ENCODE peak calls at places on chromosome 13, in seven cellular contexts. C, B, T, Z, J, W and V are unnamed samples.

GRCh38 chr13:59681630-59682311 is 482.0 kb downstream of the DIAPH3 start:
- DNase-seq in Z (no peak), C (no peak), J (no peak), W (no peak), B (no peak), T (no peak), V (no peak)

GRCh38 chr13:107427531-107427930 is 787.8 kb downstream of the LIG4 start:
- DNase-seq in C (no peak), W (no peak), B (no peak), Z (no peak), T (no peak), J (no peak), V (no peak)

GRCh38 chr13:96958286-96958891 is 35.9 kb downstream of the OXGR1 start:
- DNase-seq in C (no peak), T (no peak), W (no peak), Z (no peak), J (no peak), B (peak), V (no peak)

GRCh38 chr13:41122838-41123237 is 9.8 kb downstream of the KBTBD6 start:
- DNase-seq in J (no peak), B (no peak), T (no peak), Z (no peak), C (no peak), W (no peak), V (no peak)

GRCh38 chr13:65855276-65855675 is 1374.9 kb downstream of the PCDH9 start:
- DNase-seq in W (no peak), C (no peak), Z (no peak), B (no peak), J (no peak), T (no peak), V (no peak)

GRCh38 chr13:97875218-97875617 is 78.3 kb upstream of the IPO5 start:
- DNase-seq in Z (no peak), T (no peak), W (no peak), B (no peak), J (no peak), C (no peak), V (no peak)

GRCh38 chr13:39531646-39532045 is 71.3 kb downstream of the LHFPL6 start:
- DNase-seq in W (no peak), C (no peak), J (no peak), B (no peak), Z (no peak), T (no peak), V (no peak)

GRCh38 chr13:39107484-39108040 is 69.3 kb downstream of the NHLRC3 start:
- DNase-seq in T (no peak), B (no peak), W (no peak), C (no peak), J (no peak), Z (no peak), V (no peak)

GRCh38 chr13:75687145-75687763 is 51.1 kb downstream of the LMO7 start:
- DNase-seq in J (no peak), C (no peak), Z (no peak), B (peak), W (no peak), T (no peak), V (no peak)

GRCh38 chr13:80214521-80214941 is 126.4 kb downstream of the SPRY2 start:
- DNase-seq in Z (no peak), T (no peak), B (no peak), J (no peak), C (no peak), W (no peak), V (no peak)

GRCh38 chr13:28526876-28527275 is 31.9 kb upstream of the FLT1 start:
- DNase-seq in T (no peak), Z (no peak), B (no peak), W (no peak), C (no peak), J (no peak), V (no peak)

GRCh38 chr13:47598340-47598911 is 402.6 kb downstream of the SUCLA2 start:
- DNase-seq in C (no peak), Z (no peak), T (no peak), B (no peak), W (no peak), J (no peak), V (no peak)

GRCh38 chr13:19927117-19927734 is 31.3 kb upstream of the ZMYM2 start:
- DNase-seq in B (no peak), W (peak), C (no peak), Z (no peak), T (no peak), J (no peak), V (no peak)

GRCh38 chr13:40186636-40187323 is 479.7 kb downstream of the FOXO1 start:
- DNase-seq in J (no peak), C (no peak), W (no peak), T (no peak), Z (no peak), B (no peak), V (no peak)

GRCh38 chr13:27170521-27171243 is 929 bp downstream of the USP12 start:
- DNase-seq in W (peak), C (no peak), B (peak), T (peak), Z (peak), J (peak), V (peak)

DNA sequence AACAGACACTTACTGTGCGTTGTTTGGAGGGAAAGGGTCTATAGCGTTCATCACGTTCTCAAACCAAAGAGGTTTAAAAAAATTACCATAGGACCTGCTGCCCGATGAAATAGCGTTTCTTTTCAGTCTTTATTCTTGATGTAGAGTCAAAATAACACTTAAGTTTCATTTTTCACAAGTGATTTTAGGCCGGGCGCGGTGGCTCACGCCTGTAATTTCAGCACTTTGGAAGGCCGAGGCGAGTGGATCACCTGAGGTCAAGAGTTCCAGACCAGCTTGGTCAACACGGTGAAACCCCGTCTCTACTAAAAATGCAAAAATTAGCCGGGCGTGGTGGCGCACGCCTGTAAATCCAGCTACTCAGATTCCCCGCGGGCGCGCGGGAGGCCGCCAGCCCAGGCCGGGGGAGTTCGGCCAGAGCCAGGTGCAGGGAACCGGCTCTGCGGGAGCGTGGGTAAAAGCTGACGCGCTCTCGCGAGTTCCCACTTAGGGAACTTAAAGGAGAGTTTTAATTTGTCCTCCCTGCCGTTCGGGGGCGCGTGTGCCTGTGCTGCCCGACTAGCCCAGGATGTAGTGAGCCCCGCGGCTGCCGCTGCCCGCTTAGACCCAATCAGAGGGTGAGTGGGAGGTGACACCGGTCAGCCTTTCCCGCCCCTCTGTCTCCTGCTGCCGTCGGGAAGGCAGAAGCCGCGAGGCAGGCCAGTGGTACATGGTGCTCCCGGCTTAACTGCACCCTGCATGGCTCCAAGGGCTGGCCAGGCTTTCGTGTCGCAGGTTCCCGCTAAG is 35.8 kb upstream of the NEK3 start:
- DNase-seq in Z (peak), B (no peak), C (peak), J (peak), W (no peak), T (peak), V (peak)
- TF ChIP-seq POLR2A in Z (no peak), B (no peak), C (no peak), J (no peak), W (no peak), T (no peak), V (no peak)

GRCh38 chr13:113489171-113489548 is 1.4 kb downstream of the DCUN1D2 start:
- DNase-seq in C (no peak), B (peak), Z (no peak), W (no peak), T (no peak), J (no peak), V (no peak)
- TF ChIP-seq CTCF in C (no peak), B (no peak), Z (no peak), W (no peak), T (no peak), J (no peak), V (no peak)

GRCh38 chr13:102394158-102395053 is 7.4 kb downstream of the FGF14 start:
- DNase-seq in C (peak), Z (peak), J (peak), B (peak), T (peak), W (peak), V (peak)

GRCh38 chr13:102392810-102393209 is 9.0 kb downstream of the FGF14 start:
- DNase-seq in J (no peak), T (no peak), Z (no peak), W (no peak), C (no peak), B (no peak), V (no peak)

GRCh38 chr13:102395939-102396338 is 5.9 kb downstream of the FGF14 start:
- DNase-seq in J (no peak), W (no peak), C (no peak), Z (no peak), T (no peak), B (no peak), V (no peak)

GRCh38 chr13:102399791-102400618 is 1.8 kb downstream of the FGF14 start:
- DNase-seq in W (peak), J (peak), B (no peak), Z (no peak), C (no peak), T (peak), V (no peak)

GRCh38 chr13:102395174-102395573 is 6.7 kb downstream of the FGF14 start:
- DNase-seq in Z (no peak), B (no peak), J (no peak), C (no peak), W (no peak), T (no peak), V (no peak)
- H3K4me3 ChIP-seq in Z (no peak), B (no peak), J (peak), C (peak), W (peak), T (peak), V (no peak)

DNA sequence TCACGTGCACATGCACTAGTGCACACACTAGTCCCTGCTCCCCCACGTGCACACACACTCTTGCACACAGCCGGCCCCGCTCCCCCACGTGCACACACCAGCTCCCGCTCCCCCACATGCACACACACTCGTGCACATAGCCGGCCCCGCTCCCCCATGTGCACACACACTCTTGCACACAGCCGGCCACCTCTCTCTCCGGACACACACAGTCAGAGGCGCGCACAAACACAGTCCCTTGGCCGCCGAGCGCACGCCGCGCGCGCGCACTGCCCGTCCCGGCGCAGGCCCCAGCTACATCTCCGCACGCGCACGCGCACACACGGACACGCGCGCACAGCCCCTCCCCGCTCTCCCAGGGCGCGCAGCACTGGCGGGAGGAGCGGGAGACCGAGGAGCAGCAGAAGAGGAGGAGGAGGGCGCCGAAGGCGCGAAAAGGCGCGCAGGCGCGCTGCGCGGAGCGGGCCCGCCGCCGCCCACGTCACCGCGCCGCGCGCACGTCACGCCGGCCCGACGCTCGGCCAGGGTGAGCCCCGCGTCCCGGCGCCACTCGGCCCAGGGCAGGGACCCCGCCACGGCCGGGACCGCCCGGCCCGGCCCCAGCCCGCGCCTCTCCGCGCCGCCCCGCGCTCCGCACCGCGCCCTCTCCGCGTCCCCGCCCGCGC is at the start of gene TFDP1:
- DNase-seq in T (peak), B (peak), Z (peak), J (peak), C (peak), W (peak), V (peak)
- TF ChIP-seq POLR2A in T (no peak), B (no peak), Z (peak), J (no peak), C (no peak), W (peak), V (no peak)

GRCh38 chr13:71879129-71879535 is 12.1 kb upstream of the DACH1 start:
- DNase-seq in B (peak), T (no peak), C (no peak), W (no peak), J (no peak), Z (no peak), V (no peak)
- TF ChIP-seq CTCF in B (peak), T (no peak), C (peak), W (peak), J (no peak), Z (peak), V (no peak)

GRCh38 chr13:44280461-44280860 is 93.2 kb upstream of the SERP2 start:
- DNase-seq in J (no peak), W (no peak), T (no peak), Z (no peak), C (no peak), B (no peak), V (peak)

GRCh38 chr13:44276061-44276460 is 97.6 kb upstream of the SERP2 start:
- DNase-seq in J (no peak), T (no peak), C (no peak), W (no peak), Z (no peak), B (no peak), V (no peak)

GRCh38 chr13:44274838-44275237 is 98.8 kb upstream of the SERP2 start:
- DNase-seq in C (no peak), B (no peak), W (no peak), Z (no peak), T (no peak), J (no peak), V (no peak)

GRCh38 chr13:44278164-44278563 is 95.5 kb upstream of the SERP2 start:
- DNase-seq in W (no peak), J (no peak), B (no peak), Z (no peak), T (no peak), C (no peak), V (no peak)

GRCh38 chr13:44277459-44277858 is 96.2 kb upstream of the SERP2 start:
- DNase-seq in T (no peak), C (no peak), Z (no peak), B (no peak), J (no peak), W (no peak), V (peak)
- H3K4me3 ChIP-seq in T (no peak), C (no peak), Z (no peak), B (no peak), J (no peak), W (no peak), V (no peak)

DNA sequence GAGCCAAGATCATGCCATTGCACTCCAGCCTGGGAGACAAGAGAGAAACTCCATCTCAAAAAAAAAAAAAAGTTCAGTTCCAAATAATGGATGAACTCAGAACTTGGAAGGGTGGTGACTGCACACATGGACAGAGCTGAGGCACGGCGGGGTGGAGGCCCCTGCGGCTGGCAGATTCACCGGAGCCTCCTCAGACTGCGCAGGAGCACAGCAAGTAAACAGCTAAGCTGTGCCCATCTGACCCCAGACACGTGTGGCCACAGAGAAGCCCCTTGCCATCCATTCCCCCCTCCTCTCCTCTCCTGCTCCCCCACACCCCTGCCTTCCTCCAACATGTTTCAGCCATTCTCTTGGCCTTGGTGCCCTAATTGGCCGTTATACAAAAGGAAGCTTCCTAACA is 15.6 kb upstream of the PROZ start:
- DNase-seq in C (peak), W (no peak), Z (no peak), B (no peak), T (no peak), J (no peak), V (peak)
- TF ChIP-seq POLR2A in C (no peak), W (no peak), Z (no peak), B (no peak), T (no peak), J (no peak), V (no peak)

DNA sequence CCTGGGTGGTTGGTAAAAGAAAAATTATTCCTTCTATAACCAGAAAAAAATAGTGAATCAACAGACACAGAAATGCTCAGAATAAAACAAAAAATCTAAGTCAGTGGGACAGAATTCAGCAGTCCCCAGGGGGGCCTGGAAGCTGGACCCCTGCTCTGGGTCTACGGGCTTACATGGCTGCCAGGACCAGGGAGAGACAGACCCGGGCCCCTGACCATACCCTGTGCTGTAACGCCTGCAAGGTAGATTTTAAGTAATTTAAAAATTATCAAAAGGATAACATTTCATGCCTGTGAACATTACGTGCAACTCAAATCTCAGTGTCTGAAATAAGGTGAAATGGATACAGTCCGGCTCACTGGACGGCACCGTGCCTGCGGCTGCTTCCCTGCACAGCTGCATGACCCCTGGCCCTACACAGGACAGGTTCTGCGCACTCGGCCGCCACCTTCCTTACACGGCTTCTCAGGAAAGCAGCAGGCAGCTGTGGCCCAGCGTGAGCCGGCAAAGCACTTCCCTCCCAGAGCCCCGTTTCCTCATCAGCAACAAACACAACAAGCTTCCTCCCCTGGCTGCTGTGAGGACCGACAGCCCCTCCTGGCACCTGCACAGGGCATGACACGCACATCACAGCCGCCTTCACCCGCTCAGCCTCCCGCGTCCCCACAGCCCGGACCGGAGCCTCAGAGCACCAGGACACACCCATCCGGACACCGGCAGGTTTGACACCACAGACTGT is 22.2 kb downstream of the RASA3 start:
- DNase-seq in C (peak), Z (peak), W (no peak), B (no peak), T (peak), J (peak), V (no peak)
- TF ChIP-seq CTCF in C (no peak), Z (no peak), W (no peak), B (no peak), T (peak), J (no peak), V (no peak)

GRCh38 chr13:98978280-98978679 is 416 bp upstream of the DOCK9 start:
- DNase-seq in J (no peak), T (no peak), B (no peak), C (no peak), W (no peak), Z (no peak), V (no peak)

GRCh38 chr13:98976338-98976737 is 1.5 kb downstream of the DOCK9 start:
- DNase-seq in Z (no peak), B (no peak), T (no peak), W (no peak), J (no peak), C (no peak), V (no peak)

GRCh38 chr13:98976941-98977340 is 923 bp downstream of the DOCK9 start:
- DNase-seq in J (no peak), B (no peak), Z (no peak), W (no peak), C (no peak), T (no peak), V (no peak)

GRCh38 chr13:98979012-98979411 is 1.1 kb upstream of the DOCK9 start:
- DNase-seq in T (no peak), C (no peak), Z (no peak), B (no peak), W (no peak), J (no peak), V (no peak)

GRCh38 chr13:98977568-98978270 is at the start of gene DOCK9:
- DNase-seq in T (peak), Z (peak), B (no peak), J (peak), C (peak), W (no peak), V (peak)
- H3K4me3 ChIP-seq in T (peak), Z (no peak), B (no peak), J (peak), C (peak), W (no peak), V (peak)